ENCODE peak calls at places on chromosomes 16 and 17, in seven cellular contexts. One of them, this sample, is unnamed. For H3K4me1, the result is how much of the 10 kb centered on the place peaks cover.

GRCh38 chr16:53219795-53220194 is 165.0 kb downstream of the CHD9 start:
- DNase-seq in IMR-90: peak
- DNase-seq in heart left ventricle: no peak
- DNase-seq in GM23248: peak
- DNase-seq in CD8-positive, alpha-beta T cell: no peak
- DNase-seq in GM23338: no peak
- DNase-seq in Peyer's patch: no peak
- DNase-seq in this sample: no peak

GRCh38 chr16:4290236-4290830 is 17.5 kb upstream of the TFAP4 start:
- DNase-seq in IMR-90: peak
- DNase-seq in GM23338: peak
- DNase-seq in CD8-positive, alpha-beta T cell: no peak
- DNase-seq in Peyer's patch: no peak
- DNase-seq in GM23248: peak
- DNase-seq in heart left ventricle: no peak
- DNase-seq in this sample: no peak

GRCh38 chr17:65888649-65889048 is 303.3 kb downstream of the CEP112 start:
- DNase-seq in GM23338: no peak
- DNase-seq in Peyer's patch: no peak
- DNase-seq in CD8-positive, alpha-beta T cell: no peak
- DNase-seq in IMR-90: peak
- DNase-seq in heart left ventricle: no peak
- DNase-seq in GM23248: peak
- DNase-seq in this sample: no peak

GRCh38 chr16:47096297-47096696 is 47.4 kb downstream of the NETO2 start:
- DNase-seq in IMR-90: no peak
- DNase-seq in CD8-positive, alpha-beta T cell: no peak
- DNase-seq in heart left ventricle: no peak
- DNase-seq in GM23248: no peak
- DNase-seq in GM23338: no peak
- DNase-seq in Peyer's patch: no peak
- DNase-seq in this sample: no peak

GRCh38 chr17:82065638-82066303 is at the start of gene DUS1L:
- DNase-seq in IMR-90: peak
- DNase-seq in Peyer's patch: peak
- DNase-seq in GM23338: peak
- DNase-seq in heart left ventricle: peak
- DNase-seq in CD8-positive, alpha-beta T cell: peak
- DNase-seq in GM23248: peak
- DNase-seq in this sample: peak

GRCh38 chr16:24539850-24540484 is 601 bp downstream of the RBBP6 start:
- DNase-seq in IMR-90: peak
- DNase-seq in CD8-positive, alpha-beta T cell: peak
- DNase-seq in GM23248: peak
- DNase-seq in GM23338: peak
- DNase-seq in Peyer's patch: peak
- DNase-seq in heart left ventricle: peak
- DNase-seq in this sample: no peak

GRCh38 chr17:59786536-59787319 is 79.3 kb downstream of the VMP1 start:
- DNase-seq in CD8-positive, alpha-beta T cell: peak
- DNase-seq in GM23248: peak
- DNase-seq in GM23338: peak
- DNase-seq in heart left ventricle: no peak
- DNase-seq in Peyer's patch: peak
- DNase-seq in IMR-90: peak
- DNase-seq in this sample: peak

GRCh38 chr17:69269174-69269998 is 40.8 kb upstream of the ABCA10 start:
- DNase-seq in IMR-90: peak
- DNase-seq in GM23338: no peak
- DNase-seq in CD8-positive, alpha-beta T cell: no peak
- DNase-seq in heart left ventricle: no peak
- DNase-seq in GM23248: peak
- DNase-seq in Peyer's patch: no peak
- DNase-seq in this sample: no peak

GRCh38 chr17:41777579-41778188 is 8.8 kb downstream of the JUP start:
- DNase-seq in GM23338: no peak
- DNase-seq in Peyer's patch: no peak
- DNase-seq in CD8-positive, alpha-beta T cell: no peak
- DNase-seq in GM23248: peak
- DNase-seq in IMR-90: peak
- DNase-seq in heart left ventricle: peak
- DNase-seq in this sample: no peak

GRCh38 chr16:23835390-23836077 is at the start of gene PRKCB:
- DNase-seq in IMR-90: peak
- DNase-seq in GM23338: peak
- DNase-seq in GM23248: peak
- DNase-seq in Peyer's patch: peak
- DNase-seq in CD8-positive, alpha-beta T cell: peak
- DNase-seq in heart left ventricle: peak
- DNase-seq in this sample: peak

GRCh38 chr16:64089697-64090096 is 1032.2 kb downstream of the CDH11 start:
- DNase-seq in GM23248: peak
- DNase-seq in heart left ventricle: no peak
- DNase-seq in Peyer's patch: no peak
- DNase-seq in CD8-positive, alpha-beta T cell: no peak
- DNase-seq in GM23338: peak
- DNase-seq in IMR-90: peak
- DNase-seq in this sample: no peak

GRCh38 chr16:87824991-87825841 is 44.1 kb downstream of the SLC7A5 start:
- DNase-seq in GM23248: no peak
- DNase-seq in IMR-90: no peak
- DNase-seq in heart left ventricle: no peak
- DNase-seq in GM23338: peak
- DNase-seq in Peyer's patch: no peak
- DNase-seq in CD8-positive, alpha-beta T cell: no peak
- DNase-seq in this sample: no peak
- H3K4me1 ChIP-seq in GM23248: under half
- H3K4me1 ChIP-seq in IMR-90: under half
- H3K4me1 ChIP-seq in heart left ventricle: under half
- H3K4me1 ChIP-seq in GM23338: half or more
- H3K4me1 ChIP-seq in Peyer's patch: under half
- H3K4me1 ChIP-seq in CD8-positive, alpha-beta T cell: under half
- H3K4me1 ChIP-seq in this sample: under half

GRCh38 chr16:35744716-35745115 is 2285.3 kb downstream of the TP53TG3F start:
- DNase-seq in CD8-positive, alpha-beta T cell: no peak
- DNase-seq in GM23248: no peak
- DNase-seq in IMR-90: no peak
- DNase-seq in heart left ventricle: no peak
- DNase-seq in Peyer's patch: no peak
- DNase-seq in GM23338: no peak
- DNase-seq in this sample: no peak

GRCh38 chr16:35744084-35744483 is 2284.7 kb downstream of the TP53TG3F start:
- DNase-seq in GM23338: no peak
- DNase-seq in Peyer's patch: no peak
- DNase-seq in CD8-positive, alpha-beta T cell: no peak
- DNase-seq in heart left ventricle: no peak
- DNase-seq in GM23248: no peak
- DNase-seq in IMR-90: no peak
- DNase-seq in this sample: no peak

GRCh38 chr16:35741546-35741945 is 2282.1 kb downstream of the TP53TG3F start:
- DNase-seq in Peyer's patch: no peak
- DNase-seq in heart left ventricle: no peak
- DNase-seq in GM23248: no peak
- DNase-seq in IMR-90: no peak
- DNase-seq in GM23338: no peak
- DNase-seq in CD8-positive, alpha-beta T cell: no peak
- DNase-seq in this sample: no peak

GRCh38 chr16:35745191-35745590 is 2285.8 kb downstream of the TP53TG3F start:
- DNase-seq in CD8-positive, alpha-beta T cell: no peak
- DNase-seq in Peyer's patch: no peak
- DNase-seq in heart left ventricle: no peak
- DNase-seq in IMR-90: no peak
- DNase-seq in GM23338: no peak
- DNase-seq in GM23248: no peak
- DNase-seq in this sample: no peak

DNA sequence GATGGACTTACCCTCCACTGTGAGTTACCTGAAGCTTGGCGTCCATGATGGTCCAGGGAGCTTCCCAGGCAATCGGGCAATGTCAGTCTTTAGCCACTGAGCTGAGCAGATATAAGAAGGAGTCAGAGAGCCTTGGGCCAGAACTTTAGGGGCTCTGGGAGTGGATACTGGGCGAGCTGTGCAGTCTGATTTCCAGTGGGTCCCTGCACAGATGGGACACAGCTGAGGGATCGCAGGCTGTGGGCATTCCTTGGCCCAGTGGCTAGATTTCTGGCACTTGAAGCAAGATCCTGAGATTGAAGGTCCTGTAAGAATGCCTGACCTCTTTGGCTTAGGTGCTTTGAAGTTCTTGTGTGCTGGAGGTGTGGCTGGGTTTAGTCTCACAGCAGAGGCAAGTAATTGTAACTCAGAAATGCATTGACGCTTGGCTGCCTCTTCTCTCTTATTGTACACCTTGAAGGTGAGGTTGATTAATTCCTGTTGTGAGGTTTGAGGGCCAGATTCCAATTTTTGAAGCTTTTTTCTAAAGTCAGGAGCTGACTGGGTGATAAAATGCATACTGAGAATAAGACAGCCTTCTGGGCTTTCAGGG is 2283.8 kb downstream of the TP53TG3F start:
- DNase-seq in GM23338: no peak
- DNase-seq in heart left ventricle: no peak
- DNase-seq in Peyer's patch: no peak
- DNase-seq in IMR-90: no peak
- DNase-seq in GM23248: no peak
- DNase-seq in CD8-positive, alpha-beta T cell: no peak
- DNase-seq in this sample: no peak
- H3K4me1 ChIP-seq in GM23338: under half
- H3K4me1 ChIP-seq in heart left ventricle: under half
- H3K4me1 ChIP-seq in Peyer's patch: under half
- H3K4me1 ChIP-seq in IMR-90: under half
- H3K4me1 ChIP-seq in GM23248: under half
- H3K4me1 ChIP-seq in CD8-positive, alpha-beta T cell: under half
- H3K4me1 ChIP-seq in this sample: under half

DNA sequence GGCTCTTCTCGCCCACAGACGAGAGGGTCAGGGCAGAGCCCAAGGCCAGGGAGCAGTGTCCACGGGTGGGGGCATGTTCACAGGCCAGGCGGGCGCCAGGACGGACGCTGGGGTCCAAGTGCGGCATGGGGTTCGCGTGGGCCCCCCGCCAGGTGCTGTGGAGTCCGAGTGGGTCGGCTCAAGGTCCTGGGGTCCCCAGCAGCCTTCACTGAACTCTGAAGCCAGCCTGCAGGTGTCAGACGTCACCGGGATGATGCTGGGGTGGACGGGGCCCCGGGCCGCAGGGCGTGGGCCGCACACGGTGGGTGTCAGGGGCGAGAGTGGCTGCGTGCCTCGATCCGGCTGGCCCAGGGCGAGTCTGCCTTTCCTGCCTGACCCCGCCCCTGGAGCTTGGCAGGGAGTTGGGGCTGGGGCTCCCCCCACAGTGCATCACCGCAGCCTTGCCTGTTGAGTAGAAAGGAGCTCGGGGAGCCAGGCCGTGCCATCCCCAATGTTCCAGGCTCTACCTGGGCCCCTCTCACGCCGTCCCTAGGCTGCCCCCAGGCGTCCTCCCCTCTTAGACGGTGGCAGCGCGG is 19.0 kb downstream of the CACNA1H start:
- DNase-seq in IMR-90: no peak
- DNase-seq in Peyer's patch: no peak
- DNase-seq in GM23338: no peak
- DNase-seq in heart left ventricle: no peak
- DNase-seq in CD8-positive, alpha-beta T cell: no peak
- DNase-seq in GM23248: no peak
- DNase-seq in this sample: no peak
- H3K4me1 ChIP-seq in IMR-90: under half
- H3K4me1 ChIP-seq in Peyer's patch: under half
- H3K4me1 ChIP-seq in GM23338: under half
- H3K4me1 ChIP-seq in heart left ventricle: under half
- H3K4me1 ChIP-seq in CD8-positive, alpha-beta T cell: under half
- H3K4me1 ChIP-seq in GM23248: under half
- H3K4me1 ChIP-seq in this sample: under half

GRCh38 chr16:75250809-75251279 is 580 bp downstream of the BCAR1 start:
- DNase-seq in CD8-positive, alpha-beta T cell: no peak
- DNase-seq in IMR-90: no peak
- DNase-seq in GM23248: peak
- DNase-seq in heart left ventricle: peak
- DNase-seq in GM23338: no peak
- DNase-seq in Peyer's patch: no peak
- DNase-seq in this sample: no peak

GRCh38 chr16:75251280-75252048 is at the start of gene BCAR1:
- DNase-seq in GM23338: peak
- DNase-seq in IMR-90: peak
- DNase-seq in heart left ventricle: peak
- DNase-seq in Peyer's patch: no peak
- DNase-seq in CD8-positive, alpha-beta T cell: no peak
- DNase-seq in GM23248: peak
- DNase-seq in this sample: no peak

GRCh38 chr16:75249441-75249840 is 2.0 kb downstream of the BCAR1 start:
- DNase-seq in CD8-positive, alpha-beta T cell: no peak
- DNase-seq in GM23338: no peak
- DNase-seq in GM23248: no peak
- DNase-seq in Peyer's patch: no peak
- DNase-seq in IMR-90: no peak
- DNase-seq in heart left ventricle: no peak
- DNase-seq in this sample: no peak

GRCh38 chr16:75248536-75249380 is 2.7 kb downstream of the BCAR1 start:
- DNase-seq in GM23338: no peak
- DNase-seq in GM23248: no peak
- DNase-seq in heart left ventricle: peak
- DNase-seq in Peyer's patch: no peak
- DNase-seq in CD8-positive, alpha-beta T cell: no peak
- DNase-seq in IMR-90: no peak
- DNase-seq in this sample: peak

DNA sequence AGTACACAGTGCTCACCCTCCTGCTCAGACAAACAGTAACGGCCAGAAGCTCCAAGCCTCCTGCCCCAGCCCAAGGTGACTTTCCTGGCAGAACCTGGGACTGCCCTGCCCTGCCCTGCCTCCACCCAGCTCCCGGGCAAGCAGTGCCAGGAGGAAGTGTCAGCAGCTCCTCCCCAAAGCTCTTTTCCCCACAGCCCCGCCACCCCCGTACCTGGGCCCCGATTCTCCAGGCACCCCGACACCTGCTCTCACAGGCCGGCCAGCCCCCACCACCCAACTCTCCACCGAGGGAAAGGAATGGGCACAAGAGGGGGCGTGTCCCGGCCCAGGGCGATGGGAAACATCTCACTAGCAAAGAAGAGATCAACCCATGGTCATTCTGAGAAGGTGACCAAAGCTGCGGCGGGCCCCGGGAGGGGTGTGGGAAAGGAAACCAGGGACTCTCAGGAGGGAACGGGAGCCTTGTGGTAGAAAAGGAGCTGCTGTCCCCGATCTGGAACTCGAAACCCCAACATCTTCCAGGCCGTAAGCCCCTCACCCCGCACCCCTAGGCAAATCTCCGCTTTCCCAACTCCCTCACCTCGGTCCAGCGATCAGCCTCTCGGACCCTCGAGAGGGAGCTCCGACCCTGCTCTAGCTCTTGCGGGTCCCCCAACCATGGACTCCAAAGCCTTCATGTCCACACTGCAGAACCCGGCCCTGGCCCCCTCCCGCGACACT is 1.2 kb downstream of the BCAR1 start:
- DNase-seq in Peyer's patch: no peak
- DNase-seq in GM23248: peak
- DNase-seq in CD8-positive, alpha-beta T cell: no peak
- DNase-seq in heart left ventricle: peak
- DNase-seq in GM23338: peak
- DNase-seq in IMR-90: no peak
- DNase-seq in this sample: no peak
- H3K4me1 ChIP-seq in Peyer's patch: half or more
- H3K4me1 ChIP-seq in GM23248: half or more
- H3K4me1 ChIP-seq in CD8-positive, alpha-beta T cell: under half
- H3K4me1 ChIP-seq in heart left ventricle: half or more
- H3K4me1 ChIP-seq in GM23338: half or more
- H3K4me1 ChIP-seq in IMR-90: half or more
- H3K4me1 ChIP-seq in this sample: under half